ENCODE peak calls at places on chromosomes 12 and 14, in nine cellular contexts. C, X, R, S, Y, U, K, H and N are unnamed samples.

GRCh38 chr14:29905549-29905948 is 22.1 kb downstream of the PRKD1 start:
- DNase-seq in C (no peak), X (no peak), R (no peak), S (no peak), Y (no peak), U (no peak), K (no peak), H (no peak), N (no peak)

GRCh38 chr12:78683031-78683430 is 181.5 kb upstream of the SYT1 start:
- DNase-seq in C (no peak), X (no peak), R (no peak), S (no peak), Y (no peak), U (no peak), K (no peak), H (no peak), N (peak)

GRCh38 chr12:116863275-116863767 is 17.9 kb downstream of the HRK start:
- DNase-seq in C (no peak), X (no peak), R (no peak), S (peak), Y (no peak), U (no peak), K (no peak), H (no peak), N (peak)

GRCh38 chr14:58535084-58535483 is 102.7 kb upstream of the DACT1 start:
- DNase-seq in C (peak), X (no peak), R (no peak), S (no peak), Y (no peak), U (no peak), K (no peak), H (no peak), N (peak)

GRCh38 chr14:72024043-72024407 is 91.8 kb downstream of the RGS6 start:
- DNase-seq in C (peak), X (peak), R (no peak), S (peak), Y (peak), U (no peak), K (peak), H (no peak), N (peak)

GRCh38 chr14:104425763-104426691 is 153.5 kb upstream of the C14orf180 start:
- DNase-seq in C (no peak), X (no peak), R (no peak), S (no peak), Y (no peak), U (peak), K (no peak), H (peak), N (no peak)

GRCh38 chr14:68088463-68088862 is 268.9 kb downstream of the RAD51B start:
- DNase-seq in C (no peak), X (no peak), R (no peak), S (no peak), Y (peak), U (no peak), K (no peak), H (no peak), N (peak)

GRCh38 chr12:93440043-93440835 is 1.5 kb downstream of the UBE2N start:
- DNase-seq in C (no peak), X (no peak), R (no peak), S (no peak), Y (no peak), U (no peak), K (peak), H (no peak), N (peak)

GRCh38 chr12:66713984-66714383 is 35.1 kb upstream of the GRIP1 start:
- DNase-seq in C (no peak), X (no peak), R (no peak), S (no peak), Y (no peak), U (no peak), K (no peak), H (no peak), N (no peak)

GRCh38 chr12:80165741-80166140 is 66.4 kb downstream of the OTOGL start:
- DNase-seq in C (no peak), X (no peak), R (no peak), S (no peak), Y (no peak), U (no peak), K (no peak), H (no peak), N (no peak)

GRCh38 chr14:90828642-90829487 is 12.6 kb upstream of the TTC7B start:
- DNase-seq in C (no peak), X (peak), R (no peak), S (no peak), Y (no peak), U (no peak), K (no peak), H (peak), N (no peak)

GRCh38 chr12:2773199-2773875 is 21.4 kb upstream of the FKBP4 start:
- DNase-seq in C (no peak), X (no peak), R (no peak), S (no peak), Y (no peak), U (no peak), K (no peak), H (no peak), N (no peak)

GRCh38 chr12:3540387-3541320 is 49.7 kb downstream of the PRMT8 start:
- DNase-seq in C (no peak), X (no peak), R (no peak), S (no peak), Y (no peak), U (peak), K (no peak), H (no peak), N (no peak)

GRCh38 chr12:14396071-14396470 is 30.6 kb downstream of the ATF7IP start:
- DNase-seq in C (peak), X (peak), R (no peak), S (no peak), Y (no peak), U (no peak), K (no peak), H (no peak), N (peak)

GRCh38 chr12:94951071-94951639 is 52.3 kb downstream of the NDUFA12 start:
- DNase-seq in C (no peak), X (no peak), R (no peak), S (no peak), Y (no peak), U (no peak), K (no peak), H (no peak), N (no peak)

GRCh38 chr12:9615420-9616135 is 7.9 kb upstream of the KLRB1 start:
- DNase-seq in C (no peak), X (no peak), R (no peak), S (no peak), Y (no peak), U (no peak), K (no peak), H (no peak), N (no peak)

GRCh38 chr14:72855913-72856312 is 38.0 kb downstream of the DPF3 start:
- DNase-seq in C (no peak), X (no peak), R (no peak), S (no peak), Y (no peak), U (no peak), K (peak), H (no peak), N (peak)

GRCh38 chr14:24238123-24238522 is 4.3 kb downstream of the TINF2 start:
- DNase-seq in C (no peak), X (no peak), R (peak), S (no peak), Y (no peak), U (no peak), K (peak), H (no peak), N (no peak)

GRCh38 chr14:99348816-99349609 is 77.0 kb upstream of the BCL11B start:
- DNase-seq in C (no peak), X (no peak), R (peak), S (no peak), Y (no peak), U (peak), K (no peak), H (no peak), N (no peak)

GRCh38 chr14:104942586-104942985 is 17.9 kb downstream of the PLD4 start:
- DNase-seq in C (no peak), X (no peak), R (no peak), S (no peak), Y (no peak), U (no peak), K (no peak), H (peak), N (no peak)

GRCh38 chr12:43338848-43339526 is 213.0 kb downstream of the ADAMTS20 start:
- DNase-seq in C (peak), X (peak), R (no peak), S (no peak), Y (peak), U (no peak), K (peak), H (no peak), N (peak)

GRCh38 chr12:52415870-52416750 is 10.0 kb upstream of the KRT82 start:
- DNase-seq in C (no peak), X (no peak), R (peak), S (no peak), Y (peak), U (no peak), K (peak), H (no peak), N (peak)

GRCh38 chr12:24066865-24067264 is 117.4 kb upstream of the SOX5 start:
- DNase-seq in C (no peak), X (no peak), R (peak), S (no peak), Y (no peak), U (no peak), K (peak), H (no peak), N (peak)

GRCh38 chr14:69685217-69685616 is 73.8 kb downstream of the SUSD6 start:
- DNase-seq in C (no peak), X (no peak), R (no peak), S (no peak), Y (no peak), U (no peak), K (peak), H (no peak), N (peak)

GRCh38 chr12:124680863-124681778 is 113.7 kb upstream of the NCOR2 start:
- DNase-seq in C (no peak), X (peak), R (peak), S (no peak), Y (peak), U (no peak), K (peak), H (peak), N (peak)

GRCh38 chr14:78595797-78596196 is 425.6 kb downstream of the NRXN3 start:
- DNase-seq in C (no peak), X (no peak), R (no peak), S (peak), Y (no peak), U (no peak), K (no peak), H (no peak), N (no peak)

GRCh38 chr12:27861428-27862167 is 81.6 kb upstream of the MANSC4 start:
- DNase-seq in C (no peak), X (peak), R (no peak), S (no peak), Y (peak), U (no peak), K (peak), H (no peak), N (peak)

GRCh38 chr12:56529656-56530055 is 8.0 kb downstream of the RBMS2 start:
- DNase-seq in C (no peak), X (no peak), R (no peak), S (no peak), Y (no peak), U (no peak), K (peak), H (no peak), N (no peak)

GRCh38 chr12:98970210-98970609 is 325.1 kb downstream of the APAF1 start:
- DNase-seq in C (no peak), X (no peak), R (no peak), S (no peak), Y (no peak), U (no peak), K (no peak), H (no peak), N (no peak)

GRCh38 chr14:75568791-75569190 is 9.6 kb upstream of the FLVCR2 start:
- DNase-seq in C (no peak), X (no peak), R (no peak), S (no peak), Y (no peak), U (no peak), K (no peak), H (no peak), N (no peak)

GRCh38 chr14:37901978-37902377 is 305.7 kb upstream of the SSTR1 start:
- DNase-seq in C (no peak), X (no peak), R (peak), S (no peak), Y (peak), U (no peak), K (no peak), H (no peak), N (peak)

GRCh38 chr12:96051756-96052155 is 16.4 kb upstream of the LTA4H start:
- DNase-seq in C (no peak), X (no peak), R (no peak), S (no peak), Y (no peak), U (no peak), K (no peak), H (no peak), N (no peak)

GRCh38 chr12:15858348-15858747 is 23.8 kb upstream of the STRAP start:
- DNase-seq in C (peak), X (no peak), R (no peak), S (peak), Y (no peak), U (no peak), K (no peak), H (no peak), N (no peak)

GRCh38 chr14:20487402-20487742 is 18.0 kb upstream of the RNASE10 start:
- DNase-seq in C (no peak), X (no peak), R (no peak), S (no peak), Y (no peak), U (no peak), K (no peak), H (no peak), N (no peak)
- TF ChIP-seq CTCF in C (no peak), X (no peak), R (no peak), S (no peak), Y (no peak), U (no peak), K (no peak), H (no peak), N (no peak)

GRCh38 chr14:53331247-53331646 is 178.1 kb upstream of the DDHD1 start:
- DNase-seq in C (no peak), X (no peak), R (no peak), S (no peak), Y (no peak), U (no peak), K (peak), H (no peak), N (peak)

GRCh38 chr14:53330441-53330840 is 177.3 kb upstream of the DDHD1 start:
- DNase-seq in C (no peak), X (no peak), R (no peak), S (no peak), Y (no peak), U (no peak), K (peak), H (no peak), N (no peak)

GRCh38 chr14:53327716-53328115 is 174.6 kb upstream of the DDHD1 start:
- DNase-seq in C (no peak), X (no peak), R (no peak), S (no peak), Y (no peak), U (no peak), K (peak), H (no peak), N (peak)

GRCh38 chr14:53325176-53325806 is 172.2 kb upstream of the DDHD1 start:
- DNase-seq in C (peak), X (peak), R (no peak), S (no peak), Y (no peak), U (no peak), K (peak), H (no peak), N (peak)
- TF ChIP-seq CTCF in C (peak), X (peak), R (no peak), S (peak), Y (peak), U (no peak), K (no peak), H (no peak), N (peak)

GRCh38 chr14:89336338-89336737 is 80.7 kb downstream of the FOXN3 start:
- DNase-seq in C (no peak), X (no peak), R (no peak), S (no peak), Y (no peak), U (no peak), K (no peak), H (no peak), N (no peak)
- TF ChIP-seq CTCF in C (no peak), X (no peak), R (no peak), S (peak), Y (no peak), U (no peak), K (no peak), H (no peak), N (no peak)

DNA sequence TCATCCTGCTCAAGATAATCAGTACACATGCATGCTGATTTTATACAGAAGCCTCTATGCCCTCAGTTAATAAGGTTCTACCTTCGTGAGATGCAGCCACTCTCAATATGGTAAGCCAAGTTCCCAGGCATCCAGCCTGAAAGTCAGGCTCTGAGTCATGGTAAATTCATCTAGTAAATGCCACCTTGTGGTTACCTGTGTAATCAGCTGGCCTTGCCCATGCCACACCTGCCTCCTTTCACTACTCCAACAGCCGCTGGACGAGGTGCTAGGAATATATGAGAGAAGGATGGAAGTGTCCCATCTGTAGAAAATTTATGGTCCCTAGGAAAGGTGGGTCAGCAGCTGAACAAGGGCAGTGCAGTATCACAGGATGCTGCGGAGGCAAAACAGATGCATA is 207.3 kb downstream of the SSPN start:
- DNase-seq in C (no peak), X (no peak), R (no peak), S (no peak), Y (no peak), U (no peak), K (peak), H (no peak), N (no peak)
- TF ChIP-seq CTCF in C (no peak), X (no peak), R (no peak), S (no peak), Y (peak), U (no peak), K (peak), H (no peak), N (no peak)

GRCh38 chr14:96934961-96935360 is 137.8 kb downstream of the VRK1 start:
- DNase-seq in C (no peak), X (no peak), R (no peak), S (no peak), Y (no peak), U (no peak), K (no peak), H (no peak), N (no peak)

GRCh38 chr14:96944297-96944696 is 147.1 kb downstream of the VRK1 start:
- DNase-seq in C (no peak), X (no peak), R (no peak), S (no peak), Y (no peak), U (peak), K (no peak), H (no peak), N (no peak)

GRCh38 chr14:96940009-96940408 is 142.8 kb downstream of the VRK1 start:
- DNase-seq in C (peak), X (no peak), R (no peak), S (no peak), Y (no peak), U (no peak), K (no peak), H (no peak), N (no peak)

GRCh38 chr14:96938946-96939345 is 141.8 kb downstream of the VRK1 start:
- DNase-seq in C (peak), X (peak), R (no peak), S (peak), Y (no peak), U (no peak), K (no peak), H (no peak), N (no peak)
- TF ChIP-seq CTCF in C (no peak), X (peak), R (no peak), S (peak), Y (no peak), U (no peak), K (no peak), H (peak), N (no peak)

DNA sequence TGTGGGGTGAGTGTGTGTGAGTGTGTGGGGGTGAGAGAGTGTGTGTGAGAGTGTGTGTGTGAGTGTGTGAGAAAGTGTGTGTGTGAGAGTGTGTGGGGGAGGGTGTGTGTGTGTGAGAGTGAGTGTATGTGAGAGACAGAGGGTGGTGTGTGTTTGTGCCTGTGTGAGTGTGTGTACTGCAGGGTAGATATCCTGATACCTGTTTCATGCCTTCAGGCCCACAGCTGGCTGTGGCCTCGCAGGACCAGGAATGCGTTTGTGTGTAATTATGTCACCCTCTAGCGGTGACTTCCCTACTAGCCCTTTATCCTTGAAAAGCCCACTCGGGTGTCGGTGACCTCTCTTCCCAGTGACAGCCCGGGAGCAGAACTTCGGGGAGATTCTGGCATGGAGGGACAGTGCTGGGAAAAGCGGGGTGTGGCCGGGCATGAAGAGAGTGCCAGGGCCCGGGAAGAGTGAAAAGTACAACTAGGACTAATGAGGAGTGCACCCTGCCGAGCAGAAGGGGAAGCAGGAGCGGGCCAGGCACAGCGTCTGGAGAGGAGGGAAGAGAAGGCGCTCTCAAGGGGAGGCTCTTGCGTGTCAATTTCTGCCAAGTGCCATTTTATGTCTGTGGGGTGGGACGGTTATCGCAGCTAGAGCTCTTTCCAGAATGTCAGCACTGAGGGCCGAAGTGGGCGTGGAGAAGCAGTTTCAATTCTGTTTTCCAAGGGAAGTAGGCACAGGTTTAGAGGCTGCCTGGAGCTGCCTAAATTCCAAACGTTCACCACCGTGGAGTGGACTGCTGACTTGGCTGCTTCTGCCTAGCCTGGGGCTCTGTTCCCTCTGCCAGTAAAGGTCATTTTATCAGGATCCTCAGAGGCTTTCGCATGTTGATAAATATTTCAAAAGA is 11.0 kb upstream of the FBXL14 start:
- DNase-seq in C (peak), X (peak), R (peak), S (peak), Y (peak), U (peak), K (peak), H (no peak), N (peak)
- TF ChIP-seq CTCF in C (peak), X (peak), R (peak), S (peak), Y (peak), U (peak), K (peak), H (peak), N (peak)

GRCh38 chr12:75509621-75510020 is 1.8 kb downstream of the KRR1 start:
- DNase-seq in C (no peak), X (no peak), R (no peak), S (no peak), Y (no peak), U (no peak), K (peak), H (no peak), N (no peak)

GRCh38 chr12:75505706-75506312 is 5.6 kb downstream of the KRR1 start:
- DNase-seq in C (peak), X (no peak), R (no peak), S (no peak), Y (no peak), U (no peak), K (no peak), H (no peak), N (peak)

GRCh38 chr12:75508159-75508558 is 3.2 kb downstream of the KRR1 start:
- DNase-seq in C (no peak), X (no peak), R (no peak), S (no peak), Y (no peak), U (no peak), K (no peak), H (no peak), N (no peak)

GRCh38 chr12:75511116-75512048 is at the start of gene KRR1:
- DNase-seq in C (peak), X (peak), R (peak), S (peak), Y (peak), U (peak), K (peak), H (peak), N (peak)
- TF ChIP-seq CTCF in C (no peak), X (no peak), R (no peak), S (peak), Y (no peak), U (no peak), K (no peak), H (no peak), N (no peak)

DNA sequence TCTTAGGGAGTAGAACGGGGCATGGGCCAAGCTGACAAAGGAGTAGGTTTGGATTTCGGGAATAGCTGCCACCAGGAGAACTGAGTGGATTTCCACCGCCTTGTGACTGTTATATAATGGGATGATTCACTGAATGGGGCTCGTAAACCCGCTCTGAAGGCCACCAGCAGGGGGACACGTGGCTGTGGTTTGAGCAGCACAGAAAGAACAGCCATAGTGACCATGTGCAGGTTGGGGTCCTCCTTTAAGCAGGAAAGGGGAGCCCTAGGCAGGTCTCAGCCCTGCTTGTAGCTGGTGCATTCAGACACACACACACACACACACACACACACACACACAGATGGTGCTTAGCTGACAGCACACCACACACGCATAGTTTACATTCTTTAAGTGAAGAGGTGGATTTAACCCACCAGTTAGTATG is 8.6 kb upstream of the ASB2 start:
- DNase-seq in C (peak), X (no peak), R (peak), S (peak), Y (peak), U (no peak), K (peak), H (no peak), N (peak)
- TF ChIP-seq CTCF in C (peak), X (peak), R (peak), S (no peak), Y (peak), U (no peak), K (peak), H (peak), N (peak)